ENCODE peak calls at places on chromosomes 4 and X, in five cellular contexts. R, Z, Q, N and J are unnamed samples.

GRCh38 chrX:132413459-132413858 is 75.4 kb downstream of the MBNL3 start:
- DNase-seq in R (peak), Z (no peak), Q (no peak), N (no peak), J (no peak)

GRCh38 chr4:102533916-102534315 is 32.8 kb downstream of the NFKB1 start:
- DNase-seq in R (no peak), Z (no peak), Q (no peak), N (no peak), J (no peak)

GRCh38 chr4:55553442-55553841 is 6.7 kb upstream of the CLOCK start:
- DNase-seq in R (no peak), Z (peak), Q (no peak), N (no peak), J (no peak)

GRCh38 chrX:41351923-41352322 is 18.0 kb downstream of the DDX3X start:
- DNase-seq in R (no peak), Z (no peak), Q (no peak), N (no peak), J (no peak)

GRCh38 chr4:7968262-7968896 is 28.7 kb upstream of the AFAP1 start:
- DNase-seq in R (no peak), Z (no peak), Q (no peak), N (no peak), J (no peak)

GRCh38 chrX:46649421-46650260 is 76.1 kb downstream of the CHST7 start:
- DNase-seq in R (peak), Z (no peak), Q (no peak), N (no peak), J (peak)

GRCh38 chr4:139593091-139593564 is 37.1 kb upstream of the SETD7 start:
- DNase-seq in R (no peak), Z (no peak), Q (peak), N (no peak), J (no peak)

GRCh38 chr4:79198886-79199591 is 126.8 kb downstream of the NAA11 start:
- DNase-seq in R (no peak), Z (no peak), Q (no peak), N (no peak), J (no peak)

GRCh38 chr4:5566526-5566925 is 141.8 kb downstream of the EVC2 start:
- DNase-seq in R (no peak), Z (no peak), Q (no peak), N (no peak), J (no peak)

GRCh38 chr4:67204441-67204840 is 340.9 kb downstream of the CENPC start:
- DNase-seq in R (no peak), Z (no peak), Q (no peak), N (no peak), J (no peak)

GRCh38 chrX:1400731-1401471 is 9.0 kb upstream of the SLC25A6 start:
- DNase-seq in R (no peak), Z (no peak), Q (no peak), N (no peak), J (no peak)

GRCh38 chr4:1206299-1207156 is 34.1 kb upstream of the SPON2 start:
- DNase-seq in R (no peak), Z (no peak), Q (no peak), N (peak), J (no peak)

GRCh38 chrX:150478496-150479492 is 89.6 kb upstream of the MTM1 start:
- DNase-seq in R (no peak), Z (peak), Q (no peak), N (no peak), J (no peak)